ENCODE peak calls at places on chromosomes 4 and X, in nine cellular contexts. W, Z, U, S, K, D, J, T and X are unnamed samples.

GRCh38 chrX:1165535-1166196 is 46.8 kb downstream of the CRLF2 start:
- DNase-seq in W (no peak), T (no peak), K (peak), Z (no peak), J (no peak), U (no peak), S (peak), D (no peak), X (no peak)

GRCh38 chrX:47745386-47745785 is 86.4 kb upstream of the UXT start:
- DNase-seq in S (no peak), K (no peak), U (no peak), Z (no peak), D (no peak), J (no peak), W (no peak), T (no peak), X (no peak)

GRCh38 chr4:113878718-113879117 is 100.7 kb downstream of the ARSJ start:
- DNase-seq in T (no peak), Z (no peak), W (no peak), K (peak), J (no peak), D (peak), U (peak), S (no peak), X (no peak)

GRCh38 chrX:12978205-12979010 is 3.5 kb downstream of the TMSB4X start:
- DNase-seq in J (peak), D (peak), T (peak), K (peak), Z (no peak), S (peak), U (peak), W (no peak), X (no peak)

GRCh38 chr4:57074753-57075152 is 35.4 kb downstream of the IGFBP7 start:
- DNase-seq in J (no peak), D (peak), Z (no peak), T (no peak), K (no peak), W (no peak), U (no peak), S (no peak), X (no peak)

GRCh38 chr4:52265781-52266525 is 214.8 kb downstream of the SPATA18 start:
- DNase-seq in W (no peak), J (no peak), S (no peak), D (no peak), K (no peak), U (no peak), T (no peak), Z (no peak), X (no peak)

GRCh38 chr4:127549521-127549920 is 83.2 kb upstream of the INTU start:
- DNase-seq in K (no peak), Z (no peak), W (no peak), U (no peak), D (no peak), J (no peak), T (no peak), S (no peak), X (no peak)

GRCh38 chrX:122245943-122246342 is 938.1 kb upstream of the GRIA3 start:
- DNase-seq in T (no peak), S (no peak), W (no peak), D (no peak), Z (no peak), J (no peak), K (no peak), U (no peak), X (no peak)

GRCh38 chrX:85113746-85114145 is 110.1 kb downstream of the APOOL start:
- DNase-seq in T (no peak), U (no peak), K (no peak), D (no peak), S (no peak), J (no peak), W (no peak), Z (no peak), X (no peak)

GRCh38 chrX:5971300-5971699 is 257.4 kb downstream of the NLGN4X start:
- DNase-seq in K (no peak), J (no peak), D (no peak), T (no peak), W (no peak), U (no peak), S (no peak), Z (no peak), X (no peak)

GRCh38 chr4:153535735-153536494 is 69.8 kb downstream of the TMEM131L start:
- DNase-seq in K (no peak), S (no peak), W (no peak), T (no peak), U (peak), Z (no peak), J (no peak), D (no peak), X (no peak)

GRCh38 chrX:11579856-11580595 is 85.7 kb downstream of the ARHGAP6 start:
- DNase-seq in Z (no peak), U (no peak), K (no peak), W (no peak), D (no peak), S (no peak), J (no peak), T (no peak), X (no peak)

GRCh38 chr4:107248571-107248970 is 212.5 kb upstream of the DKK2 start:
- DNase-seq in J (no peak), U (no peak), W (no peak), K (no peak), Z (no peak), S (no peak), D (peak), T (no peak), X (no peak)

DNA sequence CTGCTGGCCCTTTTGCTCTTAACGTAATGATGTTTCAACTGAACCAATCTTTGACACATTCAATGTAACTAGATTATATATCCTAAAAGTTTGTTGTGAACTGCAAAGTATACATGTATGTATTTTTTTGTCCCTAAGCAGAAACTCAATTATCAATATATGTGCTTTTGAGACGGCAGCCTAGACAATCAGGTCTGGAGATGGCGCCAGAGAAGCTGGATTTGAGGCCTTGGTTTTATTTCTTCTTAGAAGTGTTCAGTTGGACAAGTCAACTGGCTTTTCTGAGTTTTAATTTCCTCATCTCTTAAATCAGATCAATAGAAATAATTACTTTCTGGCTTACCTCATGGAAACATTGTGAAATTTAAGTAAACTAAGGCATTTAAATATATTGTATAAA is 62.5 kb downstream of the DCAF8L1 start:
- DNase-seq in S (no peak), Z (no peak), W (no peak), J (no peak), U (peak), K (peak), D (no peak), T (no peak), X (no peak)
- TF ChIP-seq CTCF in S (no peak), Z (no peak), W (no peak), J (peak), U (no peak), K (peak), D (no peak), T (no peak), X (no peak)

GRCh38 chr4:1414831-1415680 is 8.8 kb upstream of the NKX1-1 start:
- DNase-seq in K (peak), U (no peak), D (no peak), Z (peak), S (no peak), W (no peak), J (peak), T (no peak), X (no peak)

GRCh38 chr4:1416948-1417260 is 10.7 kb upstream of the NKX1-1 start:
- DNase-seq in T (no peak), D (no peak), Z (peak), J (peak), U (no peak), W (no peak), K (no peak), S (no peak), X (no peak)

GRCh38 chr4:1416051-1416947 is 10.1 kb upstream of the NKX1-1 start:
- DNase-seq in D (no peak), U (no peak), S (no peak), T (no peak), J (peak), K (peak), W (no peak), Z (no peak), X (no peak)

GRCh38 chr4:1413687-1414479 is 7.6 kb upstream of the NKX1-1 start:
- DNase-seq in D (no peak), W (no peak), J (peak), T (no peak), K (no peak), U (no peak), Z (no peak), S (no peak), X (no peak)

DNA sequence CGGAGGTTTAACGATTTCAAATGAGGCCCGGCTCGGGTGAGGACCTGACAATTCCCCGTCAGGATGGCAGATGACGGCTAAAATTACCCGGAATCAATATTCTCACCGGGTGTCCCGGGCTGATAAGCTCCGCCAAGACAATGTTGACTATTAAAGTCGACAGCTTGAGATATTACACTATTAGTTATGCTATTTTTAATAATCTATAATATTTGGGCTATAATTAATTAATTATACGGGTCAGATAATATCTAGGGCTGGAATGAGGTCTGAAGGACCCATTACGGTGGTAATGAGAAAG is 9.4 kb upstream of the NKX1-1 start:
- DNase-seq in D (no peak), J (no peak), Z (no peak), S (no peak), U (no peak), K (no peak), T (no peak), W (no peak), X (no peak)
- TF ChIP-seq CTCF in D (no peak), J (no peak), Z (no peak), S (no peak), U (no peak), K (no peak), T (no peak), W (no peak), X (no peak)

GRCh38 chr4:183658362-183659028 is 490 bp downstream of the RWDD4 start:
- DNase-seq in K (peak), Z (no peak), S (peak), D (no peak), T (peak), U (peak), W (peak), J (peak), X (peak)

GRCh38 chr4:183657564-183657963 is 1.4 kb downstream of the RWDD4 start:
- DNase-seq in Z (no peak), U (no peak), W (no peak), K (no peak), T (no peak), S (no peak), D (no peak), J (no peak), X (no peak)

GRCh38 chr4:183659919-183660318 is 826 bp downstream of the TRAPPC11 start:
- DNase-seq in S (no peak), J (no peak), W (no peak), U (no peak), Z (no peak), T (no peak), D (no peak), K (peak), X (no peak)

DNA sequence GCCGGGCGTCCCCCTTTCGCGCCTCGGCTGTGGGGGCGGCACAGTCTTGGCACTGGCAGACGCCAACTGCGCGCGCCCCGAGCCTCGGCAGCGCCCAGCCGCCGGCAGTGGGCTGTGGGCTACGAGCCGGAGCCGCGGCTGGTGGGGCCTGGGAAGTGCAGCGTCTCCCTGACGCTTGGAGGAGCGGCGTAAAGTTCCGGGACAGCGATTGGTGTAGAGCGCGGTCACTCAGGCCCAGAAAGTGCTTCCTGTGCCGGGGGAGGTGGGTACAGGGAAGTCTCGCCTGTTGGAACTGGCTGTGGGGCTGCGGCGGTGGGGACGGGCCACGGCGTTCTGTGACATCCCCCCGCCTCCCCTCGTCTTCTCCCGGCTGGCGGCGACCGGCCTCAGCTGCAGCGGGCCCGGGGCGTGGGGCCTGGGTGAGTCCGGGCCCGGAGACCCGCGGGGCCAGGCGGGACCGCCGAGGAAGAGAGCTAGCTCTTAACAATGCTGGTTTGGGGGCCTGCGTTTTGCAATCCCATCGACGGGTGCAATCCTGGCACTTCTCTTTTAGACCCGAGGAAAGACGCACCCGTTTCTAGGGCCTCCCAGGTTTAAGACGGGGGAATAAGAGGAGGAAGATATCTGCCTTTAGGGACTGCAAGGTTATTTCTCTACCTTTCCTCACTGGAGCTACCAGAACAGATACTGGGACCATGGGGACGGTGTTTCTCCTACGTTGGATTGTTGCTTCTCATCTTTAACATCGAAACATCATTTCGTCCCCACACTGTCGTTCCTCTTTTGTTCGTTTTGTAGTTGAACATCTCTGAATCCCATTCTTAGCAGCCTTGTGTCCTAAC is at the start of the genes RWDD4 and TRAPPC11:
- DNase-seq in S (peak), U (peak), T (peak), Z (peak), D (peak), K (peak), J (peak), W (peak), X (peak)
- TF ChIP-seq CTCF in S (no peak), U (no peak), T (no peak), Z (peak), D (no peak), K (peak), J (peak), W (peak), X (peak)

GRCh38 chr4:26069218-26069617 is 155.2 kb downstream of the SMIM20 start:
- DNase-seq in K (no peak), Z (no peak), S (no peak), U (no peak), W (no peak), T (no peak), J (no peak), D (no peak), X (no peak)
- TF ChIP-seq CTCF in K (peak), Z (peak), S (peak), U (peak), W (peak), T (no peak), J (no peak), D (peak), X (peak)

DNA sequence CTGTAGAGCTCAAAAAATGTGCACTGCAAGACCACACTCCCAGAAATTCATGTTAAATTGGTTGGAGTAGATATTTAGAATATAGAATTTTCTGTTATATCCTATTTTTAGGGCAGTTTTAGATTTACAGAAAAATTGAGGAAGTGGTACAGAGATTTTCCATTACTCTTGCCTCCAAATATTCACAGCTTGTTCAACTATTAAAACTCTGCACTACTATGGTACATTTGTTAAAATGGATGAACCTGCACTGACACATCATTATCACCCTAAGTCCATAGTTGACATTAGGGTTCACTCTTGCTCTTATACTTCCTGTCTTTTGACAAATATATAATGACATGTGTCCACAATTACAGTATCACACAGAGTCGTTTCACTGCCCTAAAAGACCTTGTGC is 1724.5 kb downstream of the C4orf33 start:
- DNase-seq in U (no peak), D (no peak), S (no peak), T (no peak), J (no peak), W (no peak), Z (no peak), K (no peak), X (no peak)
- TF ChIP-seq CTCF in U (no peak), D (no peak), S (no peak), T (no peak), J (no peak), W (no peak), Z (no peak), K (no peak), X (no peak)

GRCh38 chrX:2872937-2873336 is 44.2 kb downstream of the GYG2 start:
- DNase-seq in J (no peak), W (no peak), D (no peak), S (no peak), U (no peak), K (no peak), T (no peak), Z (no peak), X (no peak)

GRCh38 chrX:2878563-2878962 is 49.8 kb downstream of the GYG2 start:
- DNase-seq in U (no peak), T (no peak), Z (no peak), K (no peak), W (no peak), D (no peak), J (no peak), S (no peak), X (no peak)

GRCh38 chrX:2874222-2875135 is 45.7 kb downstream of the GYG2 start:
- DNase-seq in J (no peak), Z (no peak), K (no peak), S (no peak), U (no peak), D (no peak), W (no peak), T (no peak), X (no peak)

GRCh38 chrX:2875136-2875481 is 46.4 kb downstream of the GYG2 start:
- DNase-seq in W (no peak), Z (no peak), K (no peak), S (no peak), D (no peak), J (no peak), T (no peak), U (no peak), X (no peak)

DNA sequence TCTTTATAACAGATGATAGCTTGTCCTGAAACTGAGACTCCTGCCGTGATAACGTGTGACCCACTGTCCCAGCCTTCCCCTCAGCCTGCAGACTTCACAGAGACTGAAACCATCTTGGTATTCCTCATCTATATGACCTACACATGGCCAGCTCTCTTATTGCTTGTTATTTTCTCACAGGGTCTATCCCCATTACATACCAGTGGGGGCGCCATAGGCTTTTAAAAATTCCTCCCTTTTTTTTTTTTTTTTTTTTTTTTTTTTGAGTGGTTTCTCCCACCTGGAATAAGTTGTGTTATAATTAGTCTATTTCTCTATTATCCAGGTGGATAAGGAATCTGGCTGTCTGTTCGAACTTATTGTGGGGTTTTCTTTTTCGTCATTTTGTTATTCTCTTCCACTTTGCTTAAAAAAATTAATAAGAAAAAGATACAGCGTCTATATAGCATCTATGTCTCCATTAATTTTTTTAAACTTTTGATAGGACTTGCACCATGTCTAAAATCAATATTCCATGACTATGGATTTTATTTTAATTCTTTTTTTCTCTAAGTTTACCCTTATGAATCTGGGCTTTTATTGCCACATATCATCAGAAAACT is 47.2 kb downstream of the GYG2 start:
- DNase-seq in W (no peak), Z (no peak), K (peak), T (no peak), S (no peak), U (no peak), D (no peak), J (no peak), X (no peak)
- TF ChIP-seq CTCF in W (no peak), Z (no peak), K (peak), T (no peak), S (peak), U (peak), D (peak), J (peak), X (peak)

GRCh38 chr4:28225005-28225404 is 1364.4 kb downstream of the STIM2 start:
- DNase-seq in U (peak), K (peak), T (no peak), D (no peak), J (no peak), Z (no peak), S (no peak), W (no peak), X (peak)
- TF ChIP-seq CTCF in U (peak), K (peak), T (no peak), D (peak), J (no peak), Z (no peak), S (no peak), W (no peak), X (no peak)

DNA sequence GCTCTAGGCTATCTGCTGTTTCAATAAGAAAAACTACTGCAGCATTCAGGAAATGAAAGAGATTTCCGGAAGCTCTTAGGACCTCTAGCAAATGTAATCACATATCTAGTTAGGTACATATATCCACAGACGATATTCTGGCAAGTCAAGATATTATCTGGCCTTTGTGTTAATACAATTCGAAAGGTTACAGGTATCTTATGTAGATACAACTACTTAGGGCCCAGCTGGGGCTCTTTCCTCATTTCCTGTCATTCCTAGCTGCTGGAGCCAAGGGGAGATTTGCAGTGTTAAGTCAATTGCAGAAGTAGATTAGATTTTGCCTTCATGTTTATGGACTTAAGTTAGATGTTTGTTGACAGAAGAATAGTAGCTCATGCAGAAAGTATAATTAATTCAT is 299.5 kb downstream of the ARHGAP24 start:
- DNase-seq in U (no peak), Z (no peak), J (no peak), K (no peak), W (no peak), S (no peak), T (no peak), D (no peak), X (no peak)
- TF ChIP-seq CTCF in U (no peak), Z (no peak), J (no peak), K (no peak), W (no peak), S (no peak), T (no peak), D (no peak), X (no peak)